ENCODE peak calls at places on chromosome 16, in six cellular contexts. One of them, this sample, is unnamed.

GRCh38 chr16:57115148-57115503 is 22.7 kb downstream of the CPNE2 start:
- DNase-seq in PC-3: no peak
- DNase-seq in lower leg skin: no peak
- DNase-seq in fibroblast of lung: peak; percentile 31
- DNase-seq in kidney: no peak
- DNase-seq in AG10803: no peak
- DNase-seq in this sample: no peak

GRCh38 chr16:3999479-3999868 is 116.8 kb downstream of the ADCY9 start:
- DNase-seq in PC-3: no peak
- DNase-seq in lower leg skin: no peak
- DNase-seq in fibroblast of lung: peak; percentile 81
- DNase-seq in kidney: peak; percentile 82
- DNase-seq in AG10803: peak; percentile 82
- DNase-seq in this sample: no peak

GRCh38 chr16:47477680-47478079 is 16.5 kb downstream of the PHKB start:
- DNase-seq in PC-3: peak; percentile 61
- DNase-seq in lower leg skin: no peak
- DNase-seq in fibroblast of lung: peak; percentile 46
- DNase-seq in kidney: no peak
- DNase-seq in AG10803: peak; percentile 1
- DNase-seq in this sample: no peak

GRCh38 chr16:79430129-79430789 is 170.3 kb downstream of the MAF start:
- DNase-seq in PC-3: no peak
- DNase-seq in lower leg skin: no peak
- DNase-seq in fibroblast of lung: no peak
- DNase-seq in kidney: no peak
- DNase-seq in AG10803: no peak
- DNase-seq in this sample: no peak

GRCh38 chr16:69820926-69821541 is 58.9 kb downstream of the WWP2 start:
- DNase-seq in PC-3: no peak
- DNase-seq in lower leg skin: no peak
- DNase-seq in fibroblast of lung: peak; percentile 66
- DNase-seq in kidney: no peak
- DNase-seq in AG10803: peak; percentile 79
- DNase-seq in this sample: no peak

GRCh38 chr16:64926476-64926875 is 195.4 kb downstream of the CDH11 start:
- DNase-seq in PC-3: no peak
- DNase-seq in lower leg skin: no peak
- DNase-seq in fibroblast of lung: no peak
- DNase-seq in kidney: no peak
- DNase-seq in AG10803: no peak
- DNase-seq in this sample: no peak

GRCh38 chr16:51151435-51151950 is 423 bp upstream of the SALL1 start:
- DNase-seq in PC-3: no peak
- DNase-seq in lower leg skin: no peak
- DNase-seq in fibroblast of lung: peak; percentile 37
- DNase-seq in kidney: peak; percentile 94
- DNase-seq in AG10803: peak; percentile 87
- DNase-seq in this sample: no peak

GRCh38 chr16:48277158-48277557 is 29.8 kb upstream of the ABCC11 start:
- DNase-seq in PC-3: no peak
- DNase-seq in lower leg skin: no peak
- DNase-seq in fibroblast of lung: no peak
- DNase-seq in kidney: peak; percentile 48
- DNase-seq in AG10803: no peak
- DNase-seq in this sample: no peak

GRCh38 chr16:20747030-20747816 is 5.6 kb upstream of the THUMPD1 start:
- DNase-seq in PC-3: no peak
- DNase-seq in lower leg skin: no peak
- DNase-seq in fibroblast of lung: no peak
- DNase-seq in kidney: no peak
- DNase-seq in AG10803: no peak
- DNase-seq in this sample: no peak

GRCh38 chr16:69381231-69381630 is 4.6 kb downstream of the TERF2 start:
- DNase-seq in PC-3: no peak
- DNase-seq in lower leg skin: no peak
- DNase-seq in fibroblast of lung: no peak
- DNase-seq in kidney: no peak
- DNase-seq in AG10803: no peak
- DNase-seq in this sample: no peak

GRCh38 chr16:77288222-77288621 is 89.0 kb downstream of the SYCE1L start:
- DNase-seq in PC-3: peak; percentile 67
- DNase-seq in lower leg skin: no peak
- DNase-seq in fibroblast of lung: peak; percentile 83
- DNase-seq in kidney: no peak
- DNase-seq in AG10803: peak; percentile 86
- DNase-seq in this sample: no peak

GRCh38 chr16:2194166-2194834 is 2.1 kb downstream of the CASKIN1 start:
- DNase-seq in PC-3: peak; percentile 56
- DNase-seq in lower leg skin: no peak
- DNase-seq in fibroblast of lung: peak; percentile 42
- DNase-seq in kidney: no peak
- DNase-seq in AG10803: peak; percentile 22
- DNase-seq in this sample: no peak

GRCh38 chr16:27245276-27246231 is 23.0 kb downstream of the NSMCE1 start:
- DNase-seq in PC-3: peak; percentile 83
- DNase-seq in lower leg skin: peak; percentile 86
- DNase-seq in fibroblast of lung: peak; percentile 96
- DNase-seq in kidney: peak; percentile 86
- DNase-seq in AG10803: peak; percentile 97
- DNase-seq in this sample: no peak

GRCh38 chr16:57893559-57894389 is 77.2 kb downstream of the CNGB1 start:
- DNase-seq in PC-3: peak; percentile 85
- DNase-seq in lower leg skin: no peak
- DNase-seq in fibroblast of lung: peak; percentile 41
- DNase-seq in kidney: no peak
- DNase-seq in AG10803: peak; percentile 83
- DNase-seq in this sample: no peak

GRCh38 chr16:53625221-53625620 is 78.4 kb downstream of the RPGRIP1L start:
- DNase-seq in PC-3: no peak
- DNase-seq in lower leg skin: no peak
- DNase-seq in fibroblast of lung: no peak
- DNase-seq in kidney: no peak
- DNase-seq in AG10803: no peak
- DNase-seq in this sample: no peak

GRCh38 chr16:69741519-69741918 is 13.2 kb downstream of the NOB1 start:
- DNase-seq in PC-3: peak; percentile 29
- DNase-seq in lower leg skin: no peak
- DNase-seq in fibroblast of lung: peak; percentile 48
- DNase-seq in kidney: no peak
- DNase-seq in AG10803: no peak
- DNase-seq in this sample: no peak

GRCh38 chr16:74726736-74727135 is 26.1 kb upstream of the MLKL start:
- DNase-seq in PC-3: peak; percentile 66
- DNase-seq in lower leg skin: no peak
- DNase-seq in fibroblast of lung: no peak
- DNase-seq in kidney: no peak
- DNase-seq in AG10803: no peak
- DNase-seq in this sample: no peak

GRCh38 chr16:11314309-11314894 is 30.9 kb upstream of the RMI2 start:
- DNase-seq in PC-3: no peak
- DNase-seq in lower leg skin: no peak
- DNase-seq in fibroblast of lung: no peak
- DNase-seq in kidney: no peak
- DNase-seq in AG10803: no peak
- DNase-seq in this sample: no peak

GRCh38 chr16:77995843-77996455 is 26.4 kb upstream of the CLEC3A start:
- DNase-seq in PC-3: no peak
- DNase-seq in lower leg skin: no peak
- DNase-seq in fibroblast of lung: no peak
- DNase-seq in kidney: no peak
- DNase-seq in AG10803: no peak
- DNase-seq in this sample: no peak

GRCh38 chr16:68083861-68084503 is 1.2 kb upstream of the NFATC3 start:
- DNase-seq in PC-3: no peak
- DNase-seq in lower leg skin: no peak
- DNase-seq in fibroblast of lung: peak; percentile 37
- DNase-seq in kidney: peak; percentile 84
- DNase-seq in AG10803: peak; percentile 52
- DNase-seq in this sample: no peak

GRCh38 chr16:49930841-49931240 is 74.9 kb upstream of the ZNF423 start:
- DNase-seq in PC-3: no peak
- DNase-seq in lower leg skin: no peak
- DNase-seq in fibroblast of lung: no peak
- DNase-seq in kidney: no peak
- DNase-seq in AG10803: no peak
- DNase-seq in this sample: peak; percentile 41

GRCh38 chr16:85019659-85020245 is 7.8 kb upstream of the KIAA0513 start:
- DNase-seq in PC-3: no peak
- DNase-seq in lower leg skin: no peak
- DNase-seq in fibroblast of lung: no peak
- DNase-seq in kidney: peak; percentile 80
- DNase-seq in AG10803: no peak
- DNase-seq in this sample: no peak

GRCh38 chr16:78684040-78684611 is 584.7 kb downstream of the WWOX start:
- DNase-seq in PC-3: peak; percentile 77
- DNase-seq in lower leg skin: peak; percentile 93
- DNase-seq in fibroblast of lung: peak; percentile 98
- DNase-seq in kidney: no peak
- DNase-seq in AG10803: peak; percentile 95
- DNase-seq in this sample: no peak

GRCh38 chr16:79170565-79171242 is 429.8 kb downstream of the MAF start:
- DNase-seq in PC-3: no peak
- DNase-seq in lower leg skin: no peak
- DNase-seq in fibroblast of lung: peak; percentile 78
- DNase-seq in kidney: no peak
- DNase-seq in AG10803: no peak
- DNase-seq in this sample: no peak

GRCh38 chr16:69326172-69326873 is 4.1 kb downstream of the PDF start:
- DNase-seq in PC-3: no peak
- DNase-seq in lower leg skin: peak; percentile 59
- DNase-seq in fibroblast of lung: no peak
- DNase-seq in kidney: no peak
- DNase-seq in AG10803: no peak
- DNase-seq in this sample: peak; percentile 6

GRCh38 chr16:1116693-1117077 is 20.6 kb upstream of the C1QTNF8 start:
- DNase-seq in PC-3: no peak
- DNase-seq in lower leg skin: no peak
- DNase-seq in fibroblast of lung: no peak
- DNase-seq in kidney: no peak
- DNase-seq in AG10803: no peak
- DNase-seq in this sample: no peak
- TF ChIP-seq CTCF in PC-3: no peak
- TF ChIP-seq CTCF in lower leg skin: no peak
- TF ChIP-seq CTCF in fibroblast of lung: no peak
- TF ChIP-seq CTCF in kidney: no peak
- TF ChIP-seq CTCF in AG10803: no peak
- TF ChIP-seq CTCF in this sample: no peak

DNA sequence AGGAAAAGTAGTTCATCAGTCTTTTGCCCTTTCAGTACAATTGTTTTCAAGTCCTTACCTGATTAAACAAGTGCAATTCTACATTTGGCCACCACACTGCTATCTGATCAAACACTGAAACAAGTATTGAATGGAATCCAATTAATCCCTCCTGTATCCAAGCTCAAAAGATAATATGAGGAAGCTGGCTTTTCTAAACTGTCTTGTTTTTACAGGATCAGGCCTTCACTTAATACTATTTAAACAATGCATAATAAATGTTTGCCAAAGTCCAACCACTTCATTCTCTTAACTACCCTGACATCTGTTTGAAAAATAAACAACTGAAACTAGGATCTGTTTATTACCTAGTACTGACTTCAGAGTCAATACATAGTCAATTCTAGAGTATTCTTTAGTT is 131.6 kb downstream of the MRTFB start:
- DNase-seq in PC-3: peak; percentile 19
- DNase-seq in lower leg skin: no peak
- DNase-seq in fibroblast of lung: peak; percentile 19
- DNase-seq in kidney: no peak
- DNase-seq in AG10803: no peak
- DNase-seq in this sample: no peak
- TF ChIP-seq CTCF in PC-3: peak; percentile 48
- TF ChIP-seq CTCF in lower leg skin: no peak
- TF ChIP-seq CTCF in fibroblast of lung: no peak
- TF ChIP-seq CTCF in kidney: peak; percentile 13
- TF ChIP-seq CTCF in AG10803: peak; percentile 33
- TF ChIP-seq CTCF in this sample: peak; percentile 46

DNA sequence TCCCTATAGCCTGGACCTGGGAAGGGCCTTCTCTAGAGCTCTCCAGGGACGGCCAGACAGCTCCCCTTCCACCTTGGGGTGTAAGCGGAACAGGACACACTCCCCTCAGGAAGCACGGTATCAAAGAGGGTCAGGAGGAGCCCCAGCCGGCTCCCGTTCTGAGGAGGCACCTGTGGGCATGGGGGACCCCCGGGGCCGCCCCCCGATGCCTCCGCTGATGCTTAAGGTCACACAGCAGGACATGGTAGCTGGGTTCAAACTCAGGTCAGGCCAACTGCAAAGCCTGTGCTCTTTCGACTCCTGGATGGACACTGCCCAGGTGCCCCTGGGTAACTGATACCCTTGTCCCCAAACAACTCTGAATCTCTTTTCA is 49.8 kb downstream of the CMIP start:
- DNase-seq in PC-3: no peak
- DNase-seq in lower leg skin: no peak
- DNase-seq in fibroblast of lung: no peak
- DNase-seq in kidney: peak; percentile 61
- DNase-seq in AG10803: no peak
- DNase-seq in this sample: no peak
- TF ChIP-seq CTCF in PC-3: no peak
- TF ChIP-seq CTCF in lower leg skin: no peak
- TF ChIP-seq CTCF in fibroblast of lung: no peak
- TF ChIP-seq CTCF in kidney: no peak
- TF ChIP-seq CTCF in AG10803: no peak
- TF ChIP-seq CTCF in this sample: no peak

GRCh38 chr16:86256995-86257394 is 253.3 kb upstream of the FOXF1 start:
- DNase-seq in PC-3: no peak
- DNase-seq in lower leg skin: peak; percentile 23
- DNase-seq in fibroblast of lung: no peak
- DNase-seq in kidney: no peak
- DNase-seq in AG10803: no peak
- DNase-seq in this sample: no peak

GRCh38 chr16:86251682-86252081 is 258.6 kb upstream of the FOXF1 start:
- DNase-seq in PC-3: no peak
- DNase-seq in lower leg skin: no peak
- DNase-seq in fibroblast of lung: peak; percentile 80
- DNase-seq in kidney: no peak
- DNase-seq in AG10803: no peak
- DNase-seq in this sample: no peak

GRCh38 chr16:86248325-86248905 is 261.9 kb upstream of the FOXF1 start:
- DNase-seq in PC-3: no peak
- DNase-seq in lower leg skin: peak; percentile 65
- DNase-seq in fibroblast of lung: no peak
- DNase-seq in kidney: no peak
- DNase-seq in AG10803: no peak
- DNase-seq in this sample: no peak

GRCh38 chr16:86249631-86250030 is 260.7 kb upstream of the FOXF1 start:
- DNase-seq in PC-3: no peak
- DNase-seq in lower leg skin: peak; percentile 65
- DNase-seq in fibroblast of lung: no peak
- DNase-seq in kidney: no peak
- DNase-seq in AG10803: no peak
- DNase-seq in this sample: no peak

DNA sequence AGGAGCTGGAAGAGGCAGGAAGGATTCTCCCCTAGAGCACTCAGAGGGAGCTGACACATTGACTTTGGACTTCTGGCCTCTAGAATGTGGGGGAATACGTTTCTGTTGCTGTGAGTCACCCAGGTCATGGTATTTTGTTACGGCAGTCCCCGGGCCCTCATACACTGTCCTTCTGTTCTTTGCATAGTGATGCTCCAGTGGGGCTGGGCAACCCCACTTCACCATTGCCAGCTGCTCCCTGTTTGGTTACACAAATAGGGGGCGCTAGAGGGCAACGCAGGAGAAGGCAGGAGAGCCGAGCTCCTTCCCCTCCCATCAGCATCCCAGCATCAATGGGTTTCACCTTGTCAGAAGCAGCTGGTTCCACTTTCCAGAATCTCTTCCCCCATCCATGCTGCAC is 257.7 kb upstream of the FOXF1 start:
- DNase-seq in PC-3: no peak
- DNase-seq in lower leg skin: peak; percentile 49
- DNase-seq in fibroblast of lung: peak; percentile 48
- DNase-seq in kidney: no peak
- DNase-seq in AG10803: peak; percentile 25
- DNase-seq in this sample: no peak
- TF ChIP-seq CTCF in PC-3: peak; percentile 32
- TF ChIP-seq CTCF in lower leg skin: no peak
- TF ChIP-seq CTCF in fibroblast of lung: peak; percentile 10
- TF ChIP-seq CTCF in kidney: no peak
- TF ChIP-seq CTCF in AG10803: peak; percentile 58
- TF ChIP-seq CTCF in this sample: peak; percentile 26